ENCODE peak calls at places on chromosomes 1 and 21, in four cellular contexts. U is GM23338, B is SK-N-SH, Z is K562. S is an unnamed sample.
A peak's percentile ranks its signal among the peaks of the same experiment; 100 is the strongest.

GRCh38 chr1:159983681-159984080 is 29.6 kb upstream of the SLAMF9 start:
- DNase-seq in U (no peak), B (no peak), Z (no peak), S (no peak)

GRCh38 chr1:66527688-66528087 is 6.3 kb upstream of the SGIP1 start:
- DNase-seq in U (peak; percentile 33), B (no peak), Z (no peak), S (no peak)

GRCh38 chr1:110637475-110637874 is 31.3 kb upstream of the KCNA2 start:
- DNase-seq in U (no peak), Z (no peak), B (no peak), S (no peak)

GRCh38 chr1:48532976-48533375 is 61.0 kb upstream of the SPATA6 start:
- DNase-seq in U (no peak), B (no peak), Z (no peak), S (no peak)

GRCh38 chr1:109776911-109777310 is 13.2 kb upstream of the EPS8L3 start:
- DNase-seq in B (peak; percentile 90), U (peak; percentile 90), Z (peak; percentile 93), S (peak; percentile 91)

GRCh38 chr21:38819719-38820147 is 14.0 kb downstream of the ETS2 start:
- DNase-seq in U (no peak), Z (no peak), B (no peak), S (no peak)

GRCh38 chr21:15968911-15969310 is 239.1 kb downstream of the USP25 start:
- DNase-seq in Z (no peak), B (no peak), U (no peak), S (no peak)

GRCh38 chr1:62012821-62013220 is 181.8 kb upstream of the L1TD1 start:
- DNase-seq in Z (no peak), B (no peak), U (no peak), S (no peak)

GRCh38 chr1:205950280-205950679 is 7.0 kb upstream of the SLC26A9 start:
- DNase-seq in U (no peak), B (no peak), Z (no peak), S (no peak)

GRCh38 chr1:89844860-89845259 is 24.0 kb downstream of the LRRC8D start:
- DNase-seq in U (no peak), B (no peak), Z (no peak), S (no peak)

GRCh38 chr1:213953816-213954215 is 34.0 kb upstream of the PROX1 start:
- DNase-seq in U (no peak), B (no peak), Z (no peak), S (no peak)

GRCh38 chr21:15659768-15660423 is 69.9 kb upstream of the USP25 start:
- DNase-seq in U (no peak), B (no peak), Z (no peak), S (no peak)

GRCh38 chr1:219806642-219807041 is 121.7 kb downstream of the SLC30A10 start:
- DNase-seq in B (no peak), U (no peak), Z (no peak), S (no peak)

GRCh38 chr21:31184462-31184861 is 146.2 kb upstream of the KRTAP19-8 start:
- DNase-seq in B (peak; percentile 35), Z (no peak), U (no peak), S (no peak)

GRCh38 chr1:180611016-180611930 is 20.5 kb upstream of the XPR1 start:
- DNase-seq in Z (peak; percentile 94), U (no peak), B (no peak), S (peak; percentile 88)

GRCh38 chr21:25578070-25578961 is 29.0 kb downstream of the MRPL39 start:
- DNase-seq in Z (peak; percentile 6), U (no peak), B (no peak), S (no peak)

GRCh38 chr1:216184281-216184680 is 239.0 kb downstream of the USH2A start:
- DNase-seq in U (no peak), B (no peak), Z (no peak), S (no peak)

GRCh38 chr1:213939888-213940287 is 47.9 kb upstream of the PROX1 start:
- DNase-seq in Z (no peak), B (no peak), U (peak; percentile 2), S (no peak)

GRCh38 chr1:17582124-17582768 is 42.7 kb downstream of the ARHGEF10L start:
- DNase-seq in Z (no peak), U (no peak), B (no peak), S (no peak)

GRCh38 chr1:48203287-48203900 is 19.1 kb upstream of the SLC5A9 start:
- DNase-seq in B (peak; percentile 61), U (peak; percentile 71), Z (peak; percentile 48), S (peak; percentile 75)

DNA sequence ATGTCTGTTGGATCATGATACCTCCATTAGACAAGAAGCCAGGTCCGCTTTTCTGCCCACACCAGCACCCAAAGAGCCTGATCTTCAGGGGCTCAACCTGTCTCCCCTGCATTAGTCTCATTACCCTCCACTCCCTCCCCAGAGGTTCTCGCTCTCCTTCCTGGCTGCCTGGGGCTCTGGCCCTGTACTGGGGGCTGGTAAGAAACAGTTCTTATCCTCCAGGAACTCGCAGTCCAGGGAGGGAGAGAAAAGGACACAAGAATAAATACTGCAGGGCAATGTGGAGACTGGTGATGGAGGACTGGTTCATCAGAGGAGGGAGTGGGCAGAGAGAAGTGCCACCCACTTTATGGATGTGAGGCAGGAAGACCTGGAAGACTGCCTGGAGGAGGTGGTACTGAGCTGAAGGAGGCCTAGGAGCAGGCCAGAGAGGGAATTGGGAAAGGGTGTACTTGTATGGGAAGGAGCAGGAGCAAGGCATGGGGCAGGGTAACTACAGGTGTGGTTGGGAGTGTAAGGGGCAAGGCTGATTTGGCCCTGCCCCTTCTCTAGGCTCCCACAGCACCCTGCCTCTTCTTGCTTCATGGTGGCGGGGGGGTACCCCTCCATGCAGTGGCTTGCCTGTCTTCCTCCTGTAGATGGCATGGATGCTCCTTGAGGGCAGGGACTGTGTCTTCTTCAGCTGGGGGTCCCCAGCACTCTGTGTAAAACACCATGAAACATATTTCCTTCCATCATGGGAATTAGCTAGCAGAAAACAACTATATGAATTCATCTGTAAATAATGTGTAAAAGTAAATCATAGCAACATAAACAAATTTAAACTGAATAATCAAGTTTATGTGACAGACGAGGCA is 5.0 kb downstream of the LRRC71 start:
- DNase-seq in U (no peak), Z (no peak), B (no peak), S (no peak)
- H3K4me1 ChIP-seq in U (peaks cover 18% of the 10 kb centered on the region), Z (peaks cover 39% of the 10 kb centered on the region), B (peaks cover 5% of the 10 kb centered on the region), S (no peaks in the 10 kb centered on the region)

GRCh38 chr21:37681711-37682110 is 234.5 kb downstream of the KCNJ6 start:
- DNase-seq in B (no peak), Z (no peak), U (no peak), S (no peak)
- H2AFZ ChIP-seq in B (no peak overlapping the region), Z (no peak overlapping the region), U (no peak overlapping the region), S (no peak overlapping the region)

GRCh38 chr1:234884701-234885100 is 243.9 kb downstream of the TOMM20 start:
- DNase-seq in U (no peak), Z (no peak), B (no peak), S (no peak)
- H3K4me1 ChIP-seq in U (no peaks in the 10 kb centered on the region), Z (peaks cover 8% of the 10 kb centered on the region), B (no peaks in the 10 kb centered on the region), S (no peaks in the 10 kb centered on the region)

GRCh38 chr1:228827026-228827425 is 91.7 kb downstream of the RHOU start:
- DNase-seq in Z (no peak), U (peak; percentile 53), B (no peak), S (no peak)

GRCh38 chr1:228825840-228826484 is 90.7 kb downstream of the RHOU start:
- DNase-seq in Z (no peak), B (no peak), U (no peak), S (no peak)

GRCh38 chr1:228824377-228824776 is 89.1 kb downstream of the RHOU start:
- DNase-seq in B (no peak), U (no peak), Z (no peak), S (no peak)

GRCh38 chr1:228821252-228821651 is 86.0 kb downstream of the RHOU start:
- DNase-seq in B (no peak), U (no peak), Z (no peak), S (no peak)

DNA sequence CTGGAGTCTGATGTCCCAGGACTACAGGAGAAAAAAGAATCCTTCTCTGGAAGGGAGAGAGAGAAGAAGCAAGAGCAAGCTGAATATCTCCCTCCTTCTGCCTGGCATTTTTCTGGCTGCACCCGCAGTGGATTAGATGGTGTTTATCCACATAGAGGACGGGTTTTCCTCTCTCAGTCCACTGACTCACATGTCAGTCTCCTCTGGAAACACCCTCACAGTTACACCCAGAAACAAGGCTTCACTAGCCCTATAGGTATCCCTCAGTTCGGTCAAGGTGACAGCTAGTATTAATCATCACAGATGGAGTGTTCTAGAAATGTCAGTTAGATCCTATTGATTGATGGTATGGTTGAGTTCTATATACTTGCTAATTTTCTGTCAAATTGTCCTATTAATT is 87.9 kb downstream of the RHOU start:
- DNase-seq in B (no peak), Z (no peak), U (no peak), S (no peak)
- H2AFZ ChIP-seq in B (no peak overlapping the region), Z (no peak overlapping the region), U (no peak overlapping the region), S (no peak overlapping the region)

GRCh38 chr1:93578433-93578830 is 103.2 kb downstream of the BCAR3 start:
- DNase-seq in Z (no peak), B (no peak), U (no peak), S (no peak)
- H3K4me1 ChIP-seq in Z (peaks cover 6% of the 10 kb centered on the region), B (peaks cover 31% of the 10 kb centered on the region), U (peaks cover 5% of the 10 kb centered on the region), S (no peaks in the 10 kb centered on the region)

GRCh38 chr1:161198206-161198876 is 513 bp downstream of the ADAMTS4 start:
- DNase-seq in U (peak; percentile 87), Z (peak; percentile 56), B (peak; percentile 71), S (no peak)
- H2AFZ ChIP-seq in U (peak overlapping the region; percentile 66), Z (peak overlapping the region; percentile 97), B (peak overlapping the region; percentile 94), S (no peak overlapping the region)

DNA sequence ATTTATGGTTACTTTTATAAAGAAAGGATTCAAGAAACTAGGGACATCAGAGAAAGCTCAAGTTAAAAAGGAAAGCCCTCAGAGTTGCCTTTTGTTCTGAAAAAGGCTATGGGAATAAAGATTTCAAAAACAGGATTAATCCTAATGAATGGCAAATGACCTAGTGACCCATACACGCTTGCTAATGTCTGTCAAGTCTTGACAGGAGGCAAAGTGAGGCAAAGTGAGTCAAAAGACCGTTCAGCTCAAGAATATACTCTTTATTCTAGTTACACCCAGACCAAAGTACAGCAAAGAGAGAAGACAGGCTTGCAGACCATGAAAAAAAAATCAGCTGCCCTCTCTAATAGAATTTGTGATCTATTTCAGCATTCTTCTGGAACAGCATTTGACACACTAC is 3.5 kb downstream of the ZNF436 start:
- DNase-seq in Z (no peak), B (no peak), U (no peak), S (no peak)
- H3K4me1 ChIP-seq in Z (peaks cover 14% of the 10 kb centered on the region), B (peaks cover 12% of the 10 kb centered on the region), U (peaks cover 10% of the 10 kb centered on the region), S (peaks cover 21% of the 10 kb centered on the region)

DNA sequence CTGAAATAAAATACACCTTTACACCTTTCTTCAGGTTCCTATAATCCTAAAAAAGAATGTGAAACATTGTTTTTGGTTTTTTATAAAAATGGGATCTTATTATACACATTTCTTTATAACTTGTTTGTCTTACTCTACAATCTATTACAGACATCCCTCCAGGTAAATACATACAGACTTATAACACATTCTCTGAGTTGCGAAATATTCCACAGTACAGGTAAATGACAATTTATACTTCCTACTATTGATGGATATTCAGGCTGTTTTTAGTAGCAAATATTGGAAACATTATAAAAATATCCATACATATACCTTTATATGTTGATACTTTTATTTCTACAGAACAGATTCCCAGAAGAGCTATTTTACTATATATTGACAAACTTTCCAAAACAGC is 20.3 kb downstream of the PIK3R3 start:
- DNase-seq in B (no peak), Z (no peak), U (no peak), S (no peak)
- H2AFZ ChIP-seq in B (no peak overlapping the region), Z (no peak overlapping the region), U (no peak overlapping the region), S (no peak overlapping the region)

GRCh38 chr1:179036844-179037465 is 11.3 kb downstream of the FAM20B start:
- DNase-seq in Z (no peak), B (no peak), U (no peak), S (no peak)
- H3K4me1 ChIP-seq in Z (peaks cover 30% of the 10 kb centered on the region), B (peaks cover 2% of the 10 kb centered on the region), U (peaks cover 21% of the 10 kb centered on the region), S (peaks cover 60% of the 10 kb centered on the region)